ENCODE peak calls at places on chromosomes 5 and 9, in eight cellular contexts. One of them, this sample, is unnamed.

GRCh38 chr9:97768731-97769130 is 71.6 kb upstream of the XPA start:
- DNase-seq in CD8-positive, alpha-beta T cell: no peak
- DNase-seq in MG63: no peak
- DNase-seq in CD4-positive, alpha-beta memory T cell: no peak
- DNase-seq in aorta: no peak
- DNase-seq in left lung: no peak
- DNase-seq in HepG2: no peak
- DNase-seq in GM23248: peak; percentile 91
- DNase-seq in this sample: no peak

GRCh38 chr9:99030082-99030481 is 74.8 kb upstream of the TGFBR1 start:
- DNase-seq in CD4-positive, alpha-beta memory T cell: no peak
- DNase-seq in CD8-positive, alpha-beta T cell: no peak
- DNase-seq in left lung: no peak
- DNase-seq in MG63: peak; percentile 8
- DNase-seq in GM23248: peak; percentile 93
- DNase-seq in HepG2: no peak
- DNase-seq in aorta: no peak
- DNase-seq in this sample: no peak

GRCh38 chr5:122871669-122872068 is 26.3 kb downstream of the SNX24 start:
- DNase-seq in HepG2: no peak
- DNase-seq in GM23248: peak; percentile 79
- DNase-seq in CD4-positive, alpha-beta memory T cell: no peak
- DNase-seq in aorta: no peak
- DNase-seq in CD8-positive, alpha-beta T cell: no peak
- DNase-seq in left lung: no peak
- DNase-seq in MG63: no peak
- DNase-seq in this sample: no peak

GRCh38 chr5:11174601-11175000 is 413.6 kb upstream of the DAP start:
- DNase-seq in CD8-positive, alpha-beta T cell: no peak
- DNase-seq in GM23248: no peak
- DNase-seq in CD4-positive, alpha-beta memory T cell: no peak
- DNase-seq in left lung: no peak
- DNase-seq in HepG2: no peak
- DNase-seq in MG63: no peak
- DNase-seq in aorta: no peak
- DNase-seq in this sample: no peak

GRCh38 chr9:86321373-86321772 is 32.8 kb downstream of the TUT7 start:
- DNase-seq in aorta: peak; percentile 67
- DNase-seq in GM23248: peak; percentile 94
- DNase-seq in MG63: peak; percentile 89
- DNase-seq in HepG2: no peak
- DNase-seq in CD8-positive, alpha-beta T cell: no peak
- DNase-seq in CD4-positive, alpha-beta memory T cell: no peak
- DNase-seq in left lung: no peak
- DNase-seq in this sample: peak; percentile 87

GRCh38 chr9:121275781-121276658 is 8.1 kb downstream of the GSN start:
- DNase-seq in CD4-positive, alpha-beta memory T cell: no peak
- DNase-seq in MG63: peak; percentile 36
- DNase-seq in left lung: no peak
- DNase-seq in aorta: no peak
- DNase-seq in GM23248: no peak
- DNase-seq in HepG2: no peak
- DNase-seq in CD8-positive, alpha-beta T cell: no peak
- DNase-seq in this sample: no peak

GRCh38 chr9:132752877-132753592 is 82.8 kb downstream of the GTF3C4 start:
- DNase-seq in aorta: no peak
- DNase-seq in CD4-positive, alpha-beta memory T cell: no peak
- DNase-seq in MG63: peak; percentile 23
- DNase-seq in HepG2: no peak
- DNase-seq in GM23248: no peak
- DNase-seq in left lung: peak; percentile 36
- DNase-seq in CD8-positive, alpha-beta T cell: no peak
- DNase-seq in this sample: no peak

GRCh38 chr5:170474489-170475266 is 29.1 kb upstream of the KCNIP1 start:
- DNase-seq in MG63: no peak
- DNase-seq in GM23248: no peak
- DNase-seq in HepG2: no peak
- DNase-seq in CD4-positive, alpha-beta memory T cell: no peak
- DNase-seq in left lung: no peak
- DNase-seq in aorta: no peak
- DNase-seq in CD8-positive, alpha-beta T cell: no peak
- DNase-seq in this sample: no peak

GRCh38 chr5:40261984-40262383 is 417.7 kb upstream of the PTGER4 start:
- DNase-seq in CD4-positive, alpha-beta memory T cell: no peak
- DNase-seq in left lung: no peak
- DNase-seq in CD8-positive, alpha-beta T cell: no peak
- DNase-seq in HepG2: no peak
- DNase-seq in GM23248: no peak
- DNase-seq in aorta: no peak
- DNase-seq in MG63: no peak
- DNase-seq in this sample: no peak

GRCh38 chr5:118987988-118988945 is at the start of gene DTWD2:
- DNase-seq in CD8-positive, alpha-beta T cell: peak; percentile 96
- DNase-seq in CD4-positive, alpha-beta memory T cell: peak; percentile 95
- DNase-seq in GM23248: peak; percentile 97
- DNase-seq in left lung: peak; percentile 93
- DNase-seq in MG63: peak; percentile 97
- DNase-seq in aorta: peak; percentile 95
- DNase-seq in HepG2: peak; percentile 92
- DNase-seq in this sample: peak; percentile 99

GRCh38 chr5:82551220-82551619 is 273.1 kb upstream of the RPS23 start:
- DNase-seq in left lung: no peak
- DNase-seq in CD8-positive, alpha-beta T cell: no peak
- DNase-seq in MG63: no peak
- DNase-seq in aorta: no peak
- DNase-seq in HepG2: no peak
- DNase-seq in GM23248: no peak
- DNase-seq in CD4-positive, alpha-beta memory T cell: no peak
- DNase-seq in this sample: no peak

GRCh38 chr5:60632153-60632552 is 67.8 kb downstream of the DEPDC1B start:
- DNase-seq in CD4-positive, alpha-beta memory T cell: no peak
- DNase-seq in aorta: no peak
- DNase-seq in GM23248: no peak
- DNase-seq in MG63: no peak
- DNase-seq in HepG2: no peak
- DNase-seq in CD8-positive, alpha-beta T cell: no peak
- DNase-seq in left lung: no peak
- DNase-seq in this sample: no peak

GRCh38 chr5:170861855-170862766 is at the start of gene RANBP17:
- DNase-seq in HepG2: no peak
- DNase-seq in MG63: peak; percentile 83
- DNase-seq in CD4-positive, alpha-beta memory T cell: no peak
- DNase-seq in left lung: peak; percentile 66
- DNase-seq in CD8-positive, alpha-beta T cell: no peak
- DNase-seq in GM23248: peak; percentile 82
- DNase-seq in aorta: peak; percentile 54
- DNase-seq in this sample: peak; percentile 80

GRCh38 chr9:99222416-99223280 is 566 bp downstream of the SEC61B start:
- DNase-seq in MG63: no peak
- DNase-seq in CD4-positive, alpha-beta memory T cell: no peak
- DNase-seq in aorta: no peak
- DNase-seq in left lung: no peak
- DNase-seq in GM23248: peak; percentile 68
- DNase-seq in CD8-positive, alpha-beta T cell: no peak
- DNase-seq in HepG2: no peak
- DNase-seq in this sample: no peak

GRCh38 chr5:142065273-142065672 is 43.3 kb upstream of the NDFIP1 start:
- DNase-seq in left lung: no peak
- DNase-seq in GM23248: peak; percentile 20
- DNase-seq in CD8-positive, alpha-beta T cell: no peak
- DNase-seq in CD4-positive, alpha-beta memory T cell: no peak
- DNase-seq in MG63: no peak
- DNase-seq in HepG2: peak; percentile 54
- DNase-seq in aorta: peak; percentile 68
- DNase-seq in this sample: no peak

GRCh38 chr5:137753227-137753985 is 757 bp downstream of the HNRNPA0 start:
- DNase-seq in left lung: peak; percentile 43
- DNase-seq in GM23248: peak; percentile 64
- DNase-seq in CD4-positive, alpha-beta memory T cell: peak; percentile 45
- DNase-seq in aorta: peak; percentile 62
- DNase-seq in HepG2: no peak
- DNase-seq in MG63: peak; percentile 35
- DNase-seq in CD8-positive, alpha-beta T cell: peak; percentile 64
- DNase-seq in this sample: no peak

GRCh38 chr5:370959-371810 is 49.7 kb downstream of the AHRR start:
- DNase-seq in MG63: no peak
- DNase-seq in CD8-positive, alpha-beta T cell: peak; percentile 36
- DNase-seq in HepG2: no peak
- DNase-seq in aorta: peak; percentile 38
- DNase-seq in CD4-positive, alpha-beta memory T cell: no peak
- DNase-seq in GM23248: peak; percentile 55
- DNase-seq in left lung: no peak
- DNase-seq in this sample: no peak

GRCh38 chr9:136385015-136385414 is 11.5 kb upstream of the CARD9 start:
- DNase-seq in aorta: no peak
- DNase-seq in left lung: no peak
- DNase-seq in HepG2: no peak
- DNase-seq in CD8-positive, alpha-beta T cell: no peak
- DNase-seq in CD4-positive, alpha-beta memory T cell: peak; percentile 69
- DNase-seq in GM23248: no peak
- DNase-seq in MG63: no peak
- DNase-seq in this sample: no peak

DNA sequence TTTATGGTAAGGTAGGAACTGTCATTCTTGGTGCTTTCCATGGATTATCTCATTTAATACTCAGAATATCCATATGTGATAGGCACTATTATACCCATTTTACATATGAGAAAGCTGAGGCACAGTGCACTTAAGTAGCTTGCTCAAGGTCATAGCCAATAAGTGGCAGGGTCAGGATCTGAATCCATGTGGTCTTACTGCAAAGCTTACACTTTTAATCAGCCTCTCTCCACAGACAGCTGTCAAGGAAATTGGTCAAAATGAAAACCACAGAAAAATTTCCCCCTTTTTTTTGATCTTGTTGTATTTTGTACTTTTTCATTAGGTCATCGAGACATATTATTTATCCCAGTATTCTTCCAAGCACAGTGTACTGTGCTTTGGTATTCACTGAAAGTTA is 78.5 kb downstream of the ERCC6L2 start:
- DNase-seq in CD8-positive, alpha-beta T cell: no peak
- DNase-seq in aorta: no peak
- DNase-seq in CD4-positive, alpha-beta memory T cell: no peak
- DNase-seq in GM23248: no peak
- DNase-seq in MG63: no peak
- DNase-seq in left lung: no peak
- DNase-seq in HepG2: no peak
- DNase-seq in this sample: no peak
- H3K9me3 ChIP-seq in CD8-positive, alpha-beta T cell: no peaks in the 10 kb centered on the region
- H3K9me3 ChIP-seq in aorta: peaks cover 2% of the 10 kb centered on the region
- H3K9me3 ChIP-seq in CD4-positive, alpha-beta memory T cell: no peaks in the 10 kb centered on the region
- H3K9me3 ChIP-seq in GM23248: no peaks in the 10 kb centered on the region
- H3K9me3 ChIP-seq in MG63: peaks cover 10% of the 10 kb centered on the region
- H3K9me3 ChIP-seq in left lung: peaks cover 13% of the 10 kb centered on the region
- H3K9me3 ChIP-seq in HepG2: no peaks in the 10 kb centered on the region
- H3K9me3 ChIP-seq in this sample: peaks cover 5% of the 10 kb centered on the region

GRCh38 chr5:167463939-167464338 is 827.5 kb upstream of the WWC1 start:
- DNase-seq in MG63: no peak
- DNase-seq in GM23248: no peak
- DNase-seq in aorta: no peak
- DNase-seq in HepG2: no peak
- DNase-seq in CD8-positive, alpha-beta T cell: no peak
- DNase-seq in left lung: no peak
- DNase-seq in CD4-positive, alpha-beta memory T cell: no peak
- DNase-seq in this sample: no peak

DNA sequence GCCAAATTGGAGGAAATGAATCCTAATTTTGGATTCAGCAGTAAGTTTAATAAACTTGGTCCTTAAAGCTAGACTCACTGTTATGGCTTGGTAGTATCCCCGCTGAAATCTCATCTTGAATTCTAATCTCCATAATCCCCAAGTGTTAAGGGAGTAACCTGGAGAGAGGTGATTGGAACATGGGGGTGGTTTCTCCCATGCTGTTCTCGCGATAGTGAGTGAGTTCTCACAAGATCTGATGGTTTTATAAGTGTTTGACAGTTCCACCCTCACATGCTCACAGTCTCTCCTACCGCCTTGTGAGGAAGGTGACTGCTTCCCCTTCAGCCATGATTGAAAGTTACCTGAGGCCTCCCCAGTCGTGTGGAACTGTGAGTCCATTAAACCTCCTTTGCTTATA is 824.5 kb upstream of the WWC1 start:
- DNase-seq in CD8-positive, alpha-beta T cell: no peak
- DNase-seq in HepG2: no peak
- DNase-seq in aorta: no peak
- DNase-seq in MG63: no peak
- DNase-seq in GM23248: no peak
- DNase-seq in left lung: no peak
- DNase-seq in CD4-positive, alpha-beta memory T cell: no peak
- DNase-seq in this sample: no peak
- H3K9me3 ChIP-seq in CD8-positive, alpha-beta T cell: no peaks in the 10 kb centered on the region
- H3K9me3 ChIP-seq in HepG2: no peaks in the 10 kb centered on the region
- H3K9me3 ChIP-seq in aorta: peaks cover 6% of the 10 kb centered on the region
- H3K9me3 ChIP-seq in MG63: no peaks in the 10 kb centered on the region
- H3K9me3 ChIP-seq in GM23248: no peaks in the 10 kb centered on the region
- H3K9me3 ChIP-seq in left lung: peaks cover 2% of the 10 kb centered on the region
- H3K9me3 ChIP-seq in CD4-positive, alpha-beta memory T cell: no peaks in the 10 kb centered on the region
- H3K9me3 ChIP-seq in this sample: no peaks in the 10 kb centered on the region

GRCh38 chr5:179112469-179113142 is 52.4 kb downstream of the ZNF354C start:
- DNase-seq in left lung: no peak
- DNase-seq in CD8-positive, alpha-beta T cell: peak; percentile 23
- DNase-seq in GM23248: no peak
- DNase-seq in aorta: no peak
- DNase-seq in MG63: no peak
- DNase-seq in HepG2: no peak
- DNase-seq in CD4-positive, alpha-beta memory T cell: no peak
- DNase-seq in this sample: no peak
- H3K9me3 ChIP-seq in left lung: peaks cover 95% of the 10 kb centered on the region
- H3K9me3 ChIP-seq in CD8-positive, alpha-beta T cell: no peaks in the 10 kb centered on the region
- H3K9me3 ChIP-seq in GM23248: no peaks in the 10 kb centered on the region
- H3K9me3 ChIP-seq in aorta: peaks cover 32% of the 10 kb centered on the region
- H3K9me3 ChIP-seq in MG63: peaks cover 18% of the 10 kb centered on the region
- H3K9me3 ChIP-seq in HepG2: no peaks in the 10 kb centered on the region
- H3K9me3 ChIP-seq in CD4-positive, alpha-beta memory T cell: no peaks in the 10 kb centered on the region
- H3K9me3 ChIP-seq in this sample: peaks cover 50% of the 10 kb centered on the region

GRCh38 chr5:3268760-3269330 is 326.8 kb upstream of the IRX1 start:
- DNase-seq in MG63: no peak
- DNase-seq in left lung: no peak
- DNase-seq in CD4-positive, alpha-beta memory T cell: no peak
- DNase-seq in CD8-positive, alpha-beta T cell: no peak
- DNase-seq in HepG2: no peak
- DNase-seq in GM23248: no peak
- DNase-seq in aorta: no peak
- DNase-seq in this sample: peak; percentile 34

GRCh38 chr5:3265131-3265885 is 330.3 kb upstream of the IRX1 start:
- DNase-seq in HepG2: no peak
- DNase-seq in CD4-positive, alpha-beta memory T cell: no peak
- DNase-seq in CD8-positive, alpha-beta T cell: no peak
- DNase-seq in aorta: no peak
- DNase-seq in GM23248: no peak
- DNase-seq in left lung: no peak
- DNase-seq in MG63: no peak
- DNase-seq in this sample: peak; percentile 5

GRCh38 chr5:3266861-3267260 is 328.8 kb upstream of the IRX1 start:
- DNase-seq in GM23248: no peak
- DNase-seq in left lung: no peak
- DNase-seq in CD8-positive, alpha-beta T cell: no peak
- DNase-seq in CD4-positive, alpha-beta memory T cell: no peak
- DNase-seq in HepG2: no peak
- DNase-seq in aorta: no peak
- DNase-seq in MG63: no peak
- DNase-seq in this sample: peak; percentile 40

GRCh38 chr5:3262451-3262850 is 333.2 kb upstream of the IRX1 start:
- DNase-seq in left lung: no peak
- DNase-seq in CD8-positive, alpha-beta T cell: no peak
- DNase-seq in GM23248: no peak
- DNase-seq in MG63: no peak
- DNase-seq in CD4-positive, alpha-beta memory T cell: no peak
- DNase-seq in HepG2: no peak
- DNase-seq in aorta: no peak
- DNase-seq in this sample: peak; percentile 38

GRCh38 chr5:3265936-3266335 is 329.7 kb upstream of the IRX1 start:
- DNase-seq in aorta: no peak
- DNase-seq in HepG2: no peak
- DNase-seq in GM23248: no peak
- DNase-seq in CD4-positive, alpha-beta memory T cell: no peak
- DNase-seq in MG63: no peak
- DNase-seq in CD8-positive, alpha-beta T cell: no peak
- DNase-seq in left lung: no peak
- DNase-seq in this sample: peak; percentile 18
- H3K9me3 ChIP-seq in aorta: no peaks in the 10 kb centered on the region
- H3K9me3 ChIP-seq in HepG2: peaks cover 7% of the 10 kb centered on the region
- H3K9me3 ChIP-seq in GM23248: no peaks in the 10 kb centered on the region
- H3K9me3 ChIP-seq in CD4-positive, alpha-beta memory T cell: no peaks in the 10 kb centered on the region
- H3K9me3 ChIP-seq in MG63: no peaks in the 10 kb centered on the region
- H3K9me3 ChIP-seq in CD8-positive, alpha-beta T cell: no peaks in the 10 kb centered on the region
- H3K9me3 ChIP-seq in left lung: peaks cover 4% of the 10 kb centered on the region
- H3K9me3 ChIP-seq in this sample: peaks cover 33% of the 10 kb centered on the region